ENCODE peak calls at places on chromosomes 12 and 14, in eight cellular contexts. One of them, this sample, is unnamed.

GRCh38 chr12:51409846-51410245 is 14.8 kb upstream of the SLC4A8 start:
- DNase-seq in Peyer's patch: no peak
- DNase-seq in cardiac muscle cell: no peak
- DNase-seq in astrocyte: no peak
- DNase-seq in AG10803: no peak
- DNase-seq in breast epithelium: no peak
- DNase-seq in esophagus squamous epithelium: no peak
- DNase-seq in CD8-positive, alpha-beta T cell: no peak
- DNase-seq in this sample: no peak

GRCh38 chr14:77022219-77022852 is 6.2 kb downstream of the IRF2BPL start:
- DNase-seq in Peyer's patch: no peak
- DNase-seq in cardiac muscle cell: no peak
- DNase-seq in astrocyte: no peak
- DNase-seq in AG10803: no peak
- DNase-seq in breast epithelium: no peak
- DNase-seq in esophagus squamous epithelium: no peak
- DNase-seq in CD8-positive, alpha-beta T cell: no peak
- DNase-seq in this sample: no peak

GRCh38 chr14:90060965-90061848 is 587 bp upstream of the KCNK13 start:
- DNase-seq in Peyer's patch: no peak
- DNase-seq in cardiac muscle cell: no peak
- DNase-seq in astrocyte: no peak
- DNase-seq in AG10803: no peak
- DNase-seq in breast epithelium: no peak
- DNase-seq in esophagus squamous epithelium: no peak
- DNase-seq in CD8-positive, alpha-beta T cell: no peak
- DNase-seq in this sample: no peak

GRCh38 chr12:125114365-125115141 is 49.3 kb downstream of the AACS start:
- DNase-seq in Peyer's patch: no peak
- DNase-seq in cardiac muscle cell: no peak
- DNase-seq in astrocyte: no peak
- DNase-seq in AG10803: no peak
- DNase-seq in breast epithelium: no peak
- DNase-seq in esophagus squamous epithelium: no peak
- DNase-seq in CD8-positive, alpha-beta T cell: no peak
- DNase-seq in this sample: no peak

GRCh38 chr14:66359500-66359899 is 126.7 kb upstream of the CCDC196 start:
- DNase-seq in Peyer's patch: no peak
- DNase-seq in cardiac muscle cell: peak; percentile 81
- DNase-seq in astrocyte: peak; percentile 59
- DNase-seq in AG10803: peak; percentile 75
- DNase-seq in breast epithelium: no peak
- DNase-seq in esophagus squamous epithelium: no peak
- DNase-seq in CD8-positive, alpha-beta T cell: peak; percentile 2
- DNase-seq in this sample: peak; percentile 63

GRCh38 chr12:104370989-104371870 is 67.7 kb downstream of the EID3 start:
- DNase-seq in Peyer's patch: no peak
- DNase-seq in cardiac muscle cell: peak; percentile 54
- DNase-seq in astrocyte: peak; percentile 71
- DNase-seq in AG10803: peak; percentile 77
- DNase-seq in breast epithelium: no peak
- DNase-seq in esophagus squamous epithelium: no peak
- DNase-seq in CD8-positive, alpha-beta T cell: no peak
- DNase-seq in this sample: no peak

GRCh38 chr12:56120158-56120846 is 2.2 kb downstream of the ZC3H10 start:
- DNase-seq in Peyer's patch: no peak
- DNase-seq in cardiac muscle cell: no peak
- DNase-seq in astrocyte: peak; percentile 38
- DNase-seq in AG10803: no peak
- DNase-seq in breast epithelium: no peak
- DNase-seq in esophagus squamous epithelium: no peak
- DNase-seq in CD8-positive, alpha-beta T cell: no peak
- DNase-seq in this sample: no peak

GRCh38 chr12:124733086-124733485 is 130.6 kb downstream of the SCARB1 start:
- DNase-seq in Peyer's patch: no peak
- DNase-seq in cardiac muscle cell: no peak
- DNase-seq in astrocyte: no peak
- DNase-seq in AG10803: no peak
- DNase-seq in breast epithelium: no peak
- DNase-seq in esophagus squamous epithelium: no peak
- DNase-seq in CD8-positive, alpha-beta T cell: no peak
- DNase-seq in this sample: no peak

GRCh38 chr14:65277580-65278270 is 134.8 kb upstream of the FUT8 start:
- DNase-seq in Peyer's patch: no peak
- DNase-seq in cardiac muscle cell: no peak
- DNase-seq in astrocyte: no peak
- DNase-seq in AG10803: no peak
- DNase-seq in breast epithelium: no peak
- DNase-seq in esophagus squamous epithelium: no peak
- DNase-seq in CD8-positive, alpha-beta T cell: no peak
- DNase-seq in this sample: no peak

GRCh38 chr14:52802597-52802996 is 11.2 kb upstream of the GNPNAT1 start:
- DNase-seq in Peyer's patch: no peak
- DNase-seq in cardiac muscle cell: no peak
- DNase-seq in astrocyte: peak; percentile 77
- DNase-seq in AG10803: peak; percentile 55
- DNase-seq in breast epithelium: no peak
- DNase-seq in esophagus squamous epithelium: no peak
- DNase-seq in CD8-positive, alpha-beta T cell: no peak
- DNase-seq in this sample: no peak

GRCh38 chr14:99395904-99396530 is 84.6 kb downstream of the SETD3 start:
- DNase-seq in Peyer's patch: no peak
- DNase-seq in cardiac muscle cell: peak; percentile 49
- DNase-seq in astrocyte: peak; percentile 83
- DNase-seq in AG10803: peak; percentile 33
- DNase-seq in breast epithelium: no peak
- DNase-seq in esophagus squamous epithelium: no peak
- DNase-seq in CD8-positive, alpha-beta T cell: peak; percentile 17
- DNase-seq in this sample: peak; percentile 36

GRCh38 chr14:73753887-73754880 is 40.0 kb upstream of the PNMA1 start:
- DNase-seq in Peyer's patch: peak; percentile 81
- DNase-seq in cardiac muscle cell: peak; percentile 38
- DNase-seq in astrocyte: no peak
- DNase-seq in AG10803: peak; percentile 63
- DNase-seq in breast epithelium: no peak
- DNase-seq in esophagus squamous epithelium: no peak
- DNase-seq in CD8-positive, alpha-beta T cell: no peak
- DNase-seq in this sample: peak; percentile 81

GRCh38 chr14:104819361-104819771 is 18.5 kb downstream of the ZBTB42 start:
- DNase-seq in Peyer's patch: no peak
- DNase-seq in cardiac muscle cell: no peak
- DNase-seq in astrocyte: no peak
- DNase-seq in AG10803: no peak
- DNase-seq in breast epithelium: peak; percentile 46
- DNase-seq in esophagus squamous epithelium: no peak
- DNase-seq in CD8-positive, alpha-beta T cell: no peak
- DNase-seq in this sample: no peak

GRCh38 chr12:107377596-107378385 is 284.4 kb upstream of the CRY1 start:
- DNase-seq in Peyer's patch: no peak
- DNase-seq in cardiac muscle cell: no peak
- DNase-seq in astrocyte: peak; percentile 32
- DNase-seq in AG10803: peak; percentile 40
- DNase-seq in breast epithelium: no peak
- DNase-seq in esophagus squamous epithelium: no peak
- DNase-seq in CD8-positive, alpha-beta T cell: no peak
- DNase-seq in this sample: no peak

GRCh38 chr14:93301821-93302447 is 30.9 kb downstream of the BTBD7 start:
- DNase-seq in Peyer's patch: no peak
- DNase-seq in cardiac muscle cell: no peak
- DNase-seq in astrocyte: peak; percentile 73
- DNase-seq in AG10803: peak; percentile 31
- DNase-seq in breast epithelium: no peak
- DNase-seq in esophagus squamous epithelium: no peak
- DNase-seq in CD8-positive, alpha-beta T cell: no peak
- DNase-seq in this sample: no peak

GRCh38 chr12:69438539-69438938 is 31.6 kb upstream of the FRS2 start:
- DNase-seq in Peyer's patch: no peak
- DNase-seq in cardiac muscle cell: no peak
- DNase-seq in astrocyte: no peak
- DNase-seq in AG10803: no peak
- DNase-seq in breast epithelium: no peak
- DNase-seq in esophagus squamous epithelium: no peak
- DNase-seq in CD8-positive, alpha-beta T cell: no peak
- DNase-seq in this sample: no peak

GRCh38 chr12:106960443-106960842 is 4.7 kb downstream of the TMEM263 start:
- DNase-seq in Peyer's patch: no peak
- DNase-seq in cardiac muscle cell: no peak
- DNase-seq in astrocyte: no peak
- DNase-seq in AG10803: no peak
- DNase-seq in breast epithelium: no peak
- DNase-seq in esophagus squamous epithelium: no peak
- DNase-seq in CD8-positive, alpha-beta T cell: no peak
- DNase-seq in this sample: no peak

DNA sequence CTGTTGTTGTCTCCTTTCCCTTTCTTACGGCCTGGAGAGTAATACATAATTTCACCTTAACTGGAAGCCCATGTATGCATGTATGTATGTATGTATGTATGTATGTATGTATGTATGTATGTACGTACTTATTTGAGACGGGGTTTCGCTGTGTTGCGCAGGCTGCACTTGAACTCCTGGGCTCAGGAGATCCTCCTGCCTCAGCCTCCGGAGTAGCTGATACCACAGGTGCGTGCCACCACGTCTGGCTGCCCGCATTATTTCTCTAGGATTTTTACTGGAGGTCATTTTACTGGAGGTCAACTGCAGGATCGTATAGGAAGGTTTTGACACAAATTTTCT is 644 bp upstream of the OS9 start:
- DNase-seq in Peyer's patch: no peak
- DNase-seq in cardiac muscle cell: no peak
- DNase-seq in astrocyte: no peak
- DNase-seq in AG10803: no peak
- DNase-seq in breast epithelium: no peak
- DNase-seq in esophagus squamous epithelium: no peak
- DNase-seq in CD8-positive, alpha-beta T cell: no peak
- DNase-seq in this sample: no peak
- H3K4me3 ChIP-seq in Peyer's patch: no peak overlapping the region
- H3K4me3 ChIP-seq in cardiac muscle cell: no peak overlapping the region
- H3K4me3 ChIP-seq in astrocyte: peak overlapping the region; percentile 30
- H3K4me3 ChIP-seq in AG10803: peak overlapping the region; percentile 3
- H3K4me3 ChIP-seq in breast epithelium: peak overlapping the region; percentile 94
- H3K4me3 ChIP-seq in esophagus squamous epithelium: peak overlapping the region; percentile 81
- H3K4me3 ChIP-seq in CD8-positive, alpha-beta T cell: peak overlapping the region; percentile 18
- H3K4me3 ChIP-seq in this sample: peak overlapping the region; percentile 13

GRCh38 chr12:22882559-22882958 is 257.6 kb downstream of the ETNK1 start:
- DNase-seq in Peyer's patch: no peak
- DNase-seq in cardiac muscle cell: no peak
- DNase-seq in astrocyte: no peak
- DNase-seq in AG10803: no peak
- DNase-seq in breast epithelium: no peak
- DNase-seq in esophagus squamous epithelium: no peak
- DNase-seq in CD8-positive, alpha-beta T cell: no peak
- DNase-seq in this sample: peak; percentile 2
- TF ChIP-seq CTCF in Peyer's patch: no peak
- TF ChIP-seq CTCF in cardiac muscle cell: no peak
- TF ChIP-seq CTCF in astrocyte: no peak
- TF ChIP-seq CTCF in AG10803: no peak
- TF ChIP-seq CTCF in breast epithelium: no peak
- TF ChIP-seq CTCF in esophagus squamous epithelium: no peak
- TF ChIP-seq CTCF in CD8-positive, alpha-beta T cell: no peak
- TF ChIP-seq CTCF in this sample: no peak

DNA sequence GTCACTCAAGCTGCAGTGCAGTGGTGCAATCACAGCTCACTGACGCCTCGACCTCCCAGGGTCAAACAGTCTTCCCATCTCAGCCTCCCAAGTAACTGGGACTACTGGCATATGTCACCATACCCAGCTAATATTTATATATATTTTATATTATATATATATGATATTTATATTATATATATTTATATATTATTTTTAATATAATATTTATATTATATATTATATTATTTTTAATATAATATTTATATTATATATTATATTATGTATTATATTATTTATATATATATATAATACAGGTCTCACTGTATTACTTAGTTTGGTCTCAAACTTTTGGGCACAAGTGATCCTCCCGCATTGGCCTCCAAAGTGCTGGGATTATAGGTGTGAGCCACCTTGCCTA is 9.4 kb downstream of the ZNF84 start:
- DNase-seq in Peyer's patch: no peak
- DNase-seq in cardiac muscle cell: no peak
- DNase-seq in astrocyte: no peak
- DNase-seq in AG10803: no peak
- DNase-seq in breast epithelium: no peak
- DNase-seq in esophagus squamous epithelium: no peak
- DNase-seq in CD8-positive, alpha-beta T cell: no peak
- DNase-seq in this sample: no peak
- H3K4me3 ChIP-seq in Peyer's patch: no peak overlapping the region
- H3K4me3 ChIP-seq in cardiac muscle cell: no peak overlapping the region
- H3K4me3 ChIP-seq in astrocyte: no peak overlapping the region
- H3K4me3 ChIP-seq in AG10803: no peak overlapping the region
- H3K4me3 ChIP-seq in breast epithelium: no peak overlapping the region
- H3K4me3 ChIP-seq in esophagus squamous epithelium: no peak overlapping the region
- H3K4me3 ChIP-seq in CD8-positive, alpha-beta T cell: no peak overlapping the region
- H3K4me3 ChIP-seq in this sample: no peak overlapping the region

GRCh38 chr14:88750945-88751344 is 41.8 kb downstream of the EML5 start:
- DNase-seq in Peyer's patch: no peak
- DNase-seq in cardiac muscle cell: no peak
- DNase-seq in astrocyte: no peak
- DNase-seq in AG10803: no peak
- DNase-seq in breast epithelium: no peak
- DNase-seq in esophagus squamous epithelium: no peak
- DNase-seq in CD8-positive, alpha-beta T cell: no peak
- DNase-seq in this sample: no peak

GRCh38 chr14:88750413-88750812 is 42.3 kb downstream of the EML5 start:
- DNase-seq in Peyer's patch: no peak
- DNase-seq in cardiac muscle cell: no peak
- DNase-seq in astrocyte: no peak
- DNase-seq in AG10803: no peak
- DNase-seq in breast epithelium: no peak
- DNase-seq in esophagus squamous epithelium: no peak
- DNase-seq in CD8-positive, alpha-beta T cell: no peak
- DNase-seq in this sample: no peak

GRCh38 chr14:88749139-88749538 is 43.6 kb downstream of the EML5 start:
- DNase-seq in Peyer's patch: no peak
- DNase-seq in cardiac muscle cell: no peak
- DNase-seq in astrocyte: no peak
- DNase-seq in AG10803: no peak
- DNase-seq in breast epithelium: no peak
- DNase-seq in esophagus squamous epithelium: no peak
- DNase-seq in CD8-positive, alpha-beta T cell: no peak
- DNase-seq in this sample: peak; percentile 11

GRCh38 chr14:88748288-88748687 is 44.5 kb downstream of the EML5 start:
- DNase-seq in Peyer's patch: no peak
- DNase-seq in cardiac muscle cell: no peak
- DNase-seq in astrocyte: no peak
- DNase-seq in AG10803: no peak
- DNase-seq in breast epithelium: no peak
- DNase-seq in esophagus squamous epithelium: no peak
- DNase-seq in CD8-positive, alpha-beta T cell: no peak
- DNase-seq in this sample: no peak

GRCh38 chr14:88746042-88746441 is 46.7 kb downstream of the EML5 start:
- DNase-seq in Peyer's patch: no peak
- DNase-seq in cardiac muscle cell: no peak
- DNase-seq in astrocyte: peak; percentile 9
- DNase-seq in AG10803: no peak
- DNase-seq in breast epithelium: no peak
- DNase-seq in esophagus squamous epithelium: no peak
- DNase-seq in CD8-positive, alpha-beta T cell: no peak
- DNase-seq in this sample: peak; percentile 8
- TF ChIP-seq CTCF in Peyer's patch: no peak
- TF ChIP-seq CTCF in cardiac muscle cell: no peak
- TF ChIP-seq CTCF in astrocyte: no peak
- TF ChIP-seq CTCF in AG10803: no peak
- TF ChIP-seq CTCF in breast epithelium: no peak
- TF ChIP-seq CTCF in esophagus squamous epithelium: no peak
- TF ChIP-seq CTCF in CD8-positive, alpha-beta T cell: no peak
- TF ChIP-seq CTCF in this sample: no peak

This sample was measured in fibroblast of villous mesenchyme.